ENCODE peak calls at places on chromosomes 6 and 20, in seven cellular contexts. V is fibroblast of mammary gland, M is activated B cell treated with CpG ODN at 0.5 μM for 24 hours, S is foreskin keratinocyte, I is natural killer cell, L is AG09319, E is dorsolateral prefrontal cortex. C is an unnamed sample.

GRCh38 chr20:38214871-38215788 is 45.4 kb downstream of the KIAA1755 start:
- DNase-seq in E (no peak), M (no peak), S (no peak), L (no peak), V (no peak), I (no peak), C (no peak)

GRCh38 chr6:17691925-17692538 is 14.7 kb downstream of the NUP153 start:
- DNase-seq in V (no peak), S (no peak), I (no peak), L (no peak), E (no peak), M (no peak), C (no peak)

GRCh38 chr20:32779500-32780215 is 17.5 kb downstream of the DNMT3B start:
- DNase-seq in L (no peak), M (no peak), S (no peak), E (no peak), I (no peak), V (no peak), C (peak)

GRCh38 chr6:156933201-156934053 is 156.2 kb downstream of the ARID1B start:
- DNase-seq in M (no peak), E (no peak), L (no peak), S (no peak), V (no peak), I (no peak), C (no peak)

GRCh38 chr6:170251776-170252571 is 38.9 kb downstream of the DLL1 start:
- DNase-seq in L (no peak), E (no peak), S (no peak), M (no peak), V (no peak), I (no peak), C (no peak)

GRCh38 chr6:105592329-105592728 is 189.4 kb upstream of the PREP start:
- DNase-seq in S (peak), M (no peak), V (peak), E (no peak), L (no peak), I (no peak), C (no peak)

GRCh38 chr20:33262658-33263065 is 20.4 kb upstream of the BPIFB1 start:
- DNase-seq in S (no peak), L (peak), I (no peak), V (peak), M (no peak), E (peak), C (peak)

GRCh38 chr6:48032156-48032555 is 78.8 kb downstream of the PTCHD4 start:
- DNase-seq in S (peak), I (no peak), V (peak), M (no peak), E (no peak), L (no peak), C (no peak)

GRCh38 chr6:8494730-8495129 is 59.4 kb upstream of the SLC35B3 start:
- DNase-seq in E (no peak), V (no peak), S (no peak), I (no peak), M (no peak), L (no peak), C (no peak)

GRCh38 chr20:11473971-11474370 is 443.7 kb upstream of the BTBD3 start:
- DNase-seq in M (no peak), V (no peak), S (no peak), L (no peak), I (no peak), E (no peak), C (no peak)

GRCh38 chr20:40414843-40415615 is 274.0 kb downstream of the MAFB start:
- DNase-seq in E (no peak), M (no peak), V (no peak), I (no peak), L (no peak), S (peak), C (no peak)

DNA sequence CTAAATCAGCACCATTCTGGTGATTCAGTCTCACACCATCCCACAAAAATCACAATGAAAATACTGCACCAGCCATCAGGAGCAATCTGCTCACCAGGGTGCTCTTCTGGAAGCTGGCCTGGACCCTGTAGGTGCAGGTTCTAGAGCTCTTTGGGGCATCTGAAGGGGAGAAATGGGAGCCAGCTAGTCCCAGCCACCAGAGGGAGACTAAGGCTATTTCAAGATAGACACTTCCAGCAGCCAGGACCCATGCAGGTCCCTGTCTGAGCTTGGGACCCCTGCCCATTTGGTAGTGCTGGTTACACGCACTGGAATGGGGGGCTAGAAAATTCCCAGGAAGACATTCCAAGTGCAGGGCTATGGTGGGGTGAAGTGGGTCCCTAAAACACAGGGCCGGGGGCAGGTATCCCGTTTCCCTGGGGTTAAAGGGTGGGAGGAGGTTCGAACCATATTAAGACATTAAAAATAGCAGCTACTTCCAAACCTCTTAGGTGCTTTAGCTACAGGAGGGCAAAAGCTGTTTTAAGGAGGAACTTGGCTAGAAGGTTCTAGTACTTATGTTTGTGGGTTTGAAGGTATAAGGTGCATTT is 156.5 kb downstream of the NFATC2 start:
- DNase-seq in S (no peak), M (no peak), L (no peak), E (no peak), V (peak), I (no peak), C (peak)
- TF ChIP-seq CTCF in S (peak), M (no peak), L (peak), E (peak), V (peak), I (peak), C (peak)

DNA sequence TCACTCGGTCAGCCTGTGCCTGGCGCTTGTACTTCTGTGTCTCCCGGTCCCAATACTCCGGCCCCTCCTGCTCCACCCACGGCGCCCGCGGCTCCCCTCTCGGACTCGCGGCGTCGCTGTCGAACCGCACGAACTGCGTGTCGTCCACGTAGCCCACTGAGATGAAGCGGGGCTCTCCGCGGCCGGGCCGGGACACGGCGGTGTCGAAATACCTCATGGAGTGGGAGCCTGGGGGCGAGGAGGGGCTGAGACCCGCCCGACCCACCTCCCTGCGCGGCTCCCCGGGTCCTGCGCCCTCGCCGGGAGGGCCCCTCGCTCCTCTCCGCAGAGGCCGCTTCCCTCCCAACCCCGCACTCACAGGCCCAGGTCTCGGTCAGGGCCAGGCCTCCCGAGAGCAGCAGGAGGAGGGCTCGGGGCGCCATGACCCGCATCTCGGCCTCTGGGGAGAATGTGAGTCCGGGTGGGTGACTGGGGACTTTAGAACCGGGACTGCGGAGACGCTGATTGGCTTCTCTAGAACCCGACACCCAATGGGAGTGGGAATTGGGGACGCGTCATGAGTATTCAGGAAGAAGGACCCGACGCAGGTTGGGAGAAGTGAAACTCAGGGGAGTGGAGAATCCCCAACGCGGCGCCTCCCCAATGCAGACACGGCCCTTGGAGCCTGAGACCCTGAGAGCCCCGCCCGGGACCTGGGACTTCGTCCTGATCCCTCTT is at the start of gene HLA-C:
- DNase-seq in V (peak), L (peak), M (peak), S (peak), I (peak), E (peak), C (peak)
- TF ChIP-seq CTCF in V (no peak), L (peak), M (no peak), S (peak), I (no peak), E (no peak), C (no peak)

GRCh38 chr6:137589067-137589848 is 95.1 kb upstream of the OLIG3 start:
- DNase-seq in V (peak), S (peak), L (no peak), E (no peak), I (peak), M (no peak), C (peak)
- TF ChIP-seq CTCF in V (peak), S (peak), L (peak), E (no peak), I (peak), M (no peak), C (peak)

DNA sequence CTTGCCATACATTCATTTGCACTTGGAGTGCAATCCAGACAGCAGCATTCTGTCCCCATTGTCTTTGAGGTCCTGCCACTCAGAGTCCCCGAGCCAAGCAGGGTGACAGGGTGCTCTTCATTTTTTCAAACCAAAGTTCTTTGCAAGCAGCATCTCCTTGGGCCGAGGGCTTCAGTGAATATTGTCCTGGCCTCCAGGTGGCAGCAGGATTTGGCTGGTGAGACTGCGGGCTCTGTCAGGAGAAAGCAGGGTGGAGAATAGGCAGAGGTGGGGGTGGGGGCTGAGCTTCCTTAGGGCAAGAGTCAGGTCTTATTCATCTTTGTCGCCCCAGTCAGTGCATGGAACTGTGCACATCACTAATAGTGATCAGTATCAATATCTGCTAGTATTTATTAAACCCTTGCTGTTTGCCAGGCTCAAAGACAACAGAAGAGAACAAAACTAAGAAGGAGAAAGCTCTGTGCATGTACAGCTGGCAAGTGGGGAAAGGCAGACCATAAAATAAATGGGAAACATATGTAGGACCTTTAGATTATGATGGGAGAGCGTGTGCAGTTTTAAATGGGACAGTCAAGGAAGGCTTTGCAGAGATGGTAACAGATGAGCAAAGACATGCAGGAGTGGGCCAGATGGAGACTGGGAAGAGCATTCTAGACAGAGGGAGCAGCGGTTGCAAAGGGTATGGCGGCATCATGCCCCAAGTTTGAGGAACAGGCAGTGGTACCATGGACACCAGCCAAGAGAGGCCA is 260.2 kb downstream of the NRN1 start:
- DNase-seq in I (no peak), E (no peak), L (no peak), S (no peak), M (no peak), V (no peak), C (peak)
- TF ChIP-seq CTCF in I (no peak), E (no peak), L (no peak), S (peak), M (no peak), V (no peak), C (no peak)

GRCh38 chr20:56843817-56844216 is 214.7 kb downstream of the TFAP2C start:
- DNase-seq in L (no peak), S (no peak), E (no peak), I (no peak), V (no peak), M (no peak), C (no peak)
- TF ChIP-seq CTCF in L (no peak), S (peak), E (no peak), I (no peak), V (no peak), M (no peak), C (no peak)

GRCh38 chr20:9021699-9022098 is 47.2 kb upstream of the PLCB4 start:
- DNase-seq in S (peak), V (no peak), I (no peak), L (no peak), M (no peak), E (no peak), C (no peak)
- TF ChIP-seq CTCF in S (no peak), V (no peak), I (no peak), L (no peak), M (no peak), E (no peak), C (no peak)

C was measured in endothelial cell.